ENCODE peak calls at places on chromosomes 2 and 18, in ten cellular contexts. Q is astrocyte of the cerebellum, Z is endodermal cell, E is fibroblast of pulmonary artery, S is fibroblast of lung, C is choroid plexus epithelial cell, K is bronchial epithelial cell, V is NT2/D1, X is uterus, L is sigmoid colon. I is an unnamed sample.

GRCh38 chr2:190846746-190847145 is 33.9 kb upstream of the GLS start:
- DNase-seq in Q (no peak), Z (no peak), E (no peak), S (peak; percentile 70), C (no peak), K (peak; percentile 77), V (no peak), X (no peak), L (no peak), I (no peak)

GRCh38 chr2:54634564-54635511 is 88.6 kb upstream of the EML6 start:
- DNase-seq in Q (no peak), Z (no peak), E (peak; percentile 95), S (peak; percentile 72), C (peak; percentile 87), K (peak; percentile 79), V (peak; percentile 76), X (no peak), L (peak; percentile 84), I (no peak)

GRCh38 chr2:146465460-146465859 is 1379.4 kb upstream of the ACVR2A start:
- DNase-seq in Q (no peak), Z (no peak), E (no peak), S (no peak), C (no peak), K (no peak), V (no peak), X (no peak), L (no peak), I (no peak)

GRCh38 chr2:46876741-46877384 is 38.7 kb downstream of the MCFD2 start:
- DNase-seq in Q (peak; percentile 66), Z (no peak), E (peak; percentile 86), S (peak; percentile 84), C (peak; percentile 87), K (peak; percentile 78), V (no peak), X (no peak), L (no peak), I (no peak)

GRCh38 chr2:237865623-237866041 is 6.2 kb downstream of the RAMP1 start:
- DNase-seq in Q (no peak), Z (peak; percentile 61), E (no peak), S (no peak), C (no peak), K (no peak), V (no peak), X (no peak), L (peak; percentile 76), I (no peak)

GRCh38 chr2:130338793-130339345 is 3.8 kb upstream of the IMP4 start:
- DNase-seq in Q (no peak), Z (no peak), E (no peak), S (no peak), C (no peak), K (no peak), V (no peak), X (no peak), L (no peak), I (no peak)

GRCh38 chr18:47799376-47799775 is 131.1 kb downstream of the SMAD2 start:
- DNase-seq in Q (no peak), Z (no peak), E (no peak), S (no peak), C (no peak), K (no peak), V (no peak), X (no peak), L (no peak), I (no peak)

GRCh38 chr2:55361465-55362189 is 58.0 kb downstream of the CCDC88A start:
- DNase-seq in Q (no peak), Z (no peak), E (no peak), S (no peak), C (no peak), K (no peak), V (no peak), X (no peak), L (no peak), I (no peak)

GRCh38 chr2:1701020-1701419 is 43.3 kb downstream of the PXDN start:
- DNase-seq in Q (no peak), Z (peak; percentile 40), E (no peak), S (no peak), C (no peak), K (no peak), V (no peak), X (no peak), L (peak; percentile 29), I (no peak)

GRCh38 chr2:136985044-136985443 is 219.7 kb downstream of the THSD7B start:
- DNase-seq in Q (peak; percentile 4), Z (peak; percentile 56), E (peak; percentile 22), S (peak; percentile 4), C (peak; percentile 2), K (peak; percentile 9), V (no peak), X (no peak), L (no peak), I (no peak)

GRCh38 chr2:224190871-224191270 is 151.8 kb upstream of the SERPINE2 start:
- DNase-seq in Q (no peak), Z (no peak), E (peak; percentile 32), S (peak; percentile 54), C (no peak), K (peak; percentile 20), V (no peak), X (no peak), L (no peak), I (no peak)

GRCh38 chr2:36406296-36406695 is 50.7 kb downstream of the CRIM1 start:
- DNase-seq in Q (no peak), Z (no peak), E (no peak), S (no peak), C (no peak), K (no peak), V (no peak), X (no peak), L (no peak), I (no peak)

GRCh38 chr2:113757059-113757657 is 716 bp upstream of the SLC35F5 start:
- DNase-seq in Q (no peak), Z (no peak), E (no peak), S (no peak), C (no peak), K (no peak), V (no peak), X (no peak), L (no peak), I (no peak)

GRCh38 chr2:170716851-170717598 is 1.9 kb downstream of the SP5 start:
- DNase-seq in Q (no peak), Z (peak; percentile 93), E (peak; percentile 27), S (peak; percentile 29), C (peak; percentile 29), K (no peak), V (no peak), X (peak; percentile 32), L (peak; percentile 81), I (no peak)

GRCh38 chr2:134189009-134189717 is 64.7 kb upstream of the MGAT5 start:
- DNase-seq in Q (no peak), Z (no peak), E (peak; percentile 69), S (peak; percentile 51), C (peak; percentile 75), K (peak; percentile 98), V (no peak), X (no peak), L (no peak), I (no peak)

GRCh38 chr2:170113168-170113567 is 64.8 kb upstream of the MYO3B start:
- DNase-seq in Q (no peak), Z (no peak), E (no peak), S (no peak), C (no peak), K (no peak), V (no peak), X (no peak), L (no peak), I (no peak)

GRCh38 chr2:71454221-71455010 is 1.1 kb downstream of the DYSF start:
- DNase-seq in Q (no peak), Z (peak; percentile 79), E (no peak), S (no peak), C (no peak), K (no peak), V (no peak), X (no peak), L (peak; percentile 86), I (no peak)
- H3K4me3 ChIP-seq in Q (peak overlapping the region; percentile 43), Z (peak overlapping the region; percentile 77), E (peak overlapping the region; percentile 56), S (no peak overlapping the region), C (peak overlapping the region; percentile 60), K (peak overlapping the region; percentile 44), V (peak overlapping the region; percentile 55), X (peak overlapping the region; percentile 10), L (peak overlapping the region; percentile 61), I (peak overlapping the region; percentile 53)

GRCh38 chr18:79411614-79412526 is 16.1 kb downstream of the NFATC1 start:
- DNase-seq in Q (no peak), Z (no peak), E (no peak), S (no peak), C (peak; percentile 61), K (no peak), V (no peak), X (no peak), L (no peak), I (no peak)
- H3K4me3 ChIP-seq in Q (no peak overlapping the region), Z (no peak overlapping the region), E (no peak overlapping the region), S (no peak overlapping the region), C (peak overlapping the region; percentile 11), K (no peak overlapping the region), V (no peak overlapping the region), X (no peak overlapping the region), L (no peak overlapping the region), I (no peak overlapping the region)

DNA sequence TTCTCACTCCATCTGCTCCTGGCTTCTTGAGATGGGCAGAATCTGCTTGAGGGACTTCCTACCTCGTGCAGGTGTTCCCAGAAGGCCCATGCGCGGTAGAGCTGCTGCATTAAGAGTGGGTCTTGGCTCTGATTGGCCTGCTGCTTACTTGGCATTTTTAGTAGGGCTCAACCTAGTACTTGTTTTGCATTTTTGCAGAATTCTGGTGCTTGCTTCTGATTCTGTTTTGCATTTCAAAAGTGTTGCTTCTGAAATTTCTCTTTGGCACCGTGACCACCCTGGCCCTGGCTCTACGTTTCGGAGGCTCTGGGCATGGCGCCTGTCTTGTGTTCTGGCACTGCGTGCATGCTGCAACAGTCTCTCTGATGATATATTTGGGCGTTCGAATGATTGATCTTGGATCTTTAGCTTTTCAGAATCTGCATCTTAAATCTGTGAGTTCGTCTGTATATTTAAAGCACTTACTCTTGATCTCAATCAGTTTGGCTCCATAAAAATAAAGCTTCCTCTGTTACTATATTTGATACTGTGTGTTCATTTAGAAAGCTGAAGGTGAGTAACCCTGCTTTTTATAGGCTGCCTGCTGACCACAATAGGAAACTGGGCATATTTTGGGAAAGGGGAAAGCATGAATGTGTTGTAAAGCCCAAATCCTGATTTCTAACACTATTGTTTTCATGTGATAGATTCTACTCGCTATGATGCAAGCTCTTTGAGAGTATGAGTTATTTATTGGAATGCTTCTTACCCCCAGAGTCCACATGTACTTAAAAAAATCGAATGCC is 22.2 kb downstream of the EFR3B start:
- DNase-seq in Q (no peak), Z (no peak), E (no peak), S (peak; percentile 64), C (no peak), K (no peak), V (no peak), X (no peak), L (peak; percentile 62), I (no peak)
- H3K4me3 ChIP-seq in Q (no peak overlapping the region), Z (no peak overlapping the region), E (no peak overlapping the region), S (no peak overlapping the region), C (no peak overlapping the region), K (no peak overlapping the region), V (no peak overlapping the region), X (no peak overlapping the region), L (no peak overlapping the region), I (no peak overlapping the region)

GRCh38 chr2:219567791-219568361 is 3.5 kb downstream of the OBSL1 start:
- DNase-seq in Q (no peak), Z (no peak), E (no peak), S (no peak), C (no peak), K (no peak), V (no peak), X (no peak), L (no peak), I (no peak)
- H3K4me3 ChIP-seq in Q (no peak overlapping the region), Z (no peak overlapping the region), E (no peak overlapping the region), S (no peak overlapping the region), C (no peak overlapping the region), K (no peak overlapping the region), V (no peak overlapping the region), X (no peak overlapping the region), L (no peak overlapping the region), I (no peak overlapping the region)

GRCh38 chr18:55321268-55322175 is 266.5 kb downstream of the TCF4 start:
- DNase-seq in Q (peak; percentile 84), Z (peak; percentile 94), E (peak; percentile 95), S (peak; percentile 93), C (peak; percentile 97), K (peak; percentile 65), V (peak; percentile 49), X (peak; percentile 90), L (peak; percentile 95), I (no peak)
- H3K4me3 ChIP-seq in Q (peak overlapping the region; percentile 58), Z (peak overlapping the region; percentile 83), E (peak overlapping the region; percentile 68), S (peak overlapping the region; percentile 67), C (peak overlapping the region; percentile 71), K (peak overlapping the region; percentile 27), V (peak overlapping the region; percentile 34), X (peak overlapping the region; percentile 72), L (peak overlapping the region; percentile 63), I (peak overlapping the region; percentile 63)

I was measured in AG04449.